ENCODE peak calls at places on chromosomes 13 and 19, in nine cellular contexts. J is cardiac muscle cell, S is fibroblast of the aortic adventitia, F is cardiac fibroblast, R is astrocyte of the spinal cord, Z is adrenal gland, V is vagina, A is ovary, O is heart right ventricle. M is an unnamed sample.

GRCh38 chr19:18274776-18275356 is 614 bp upstream of the IQCN start:
- DNase-seq in S (peak; percentile 91), Z (peak; percentile 90), V (no peak), J (peak; percentile 90), R (peak; percentile 91), F (peak; percentile 90), O (peak; percentile 88), A (peak; percentile 94), M (peak; percentile 88)

GRCh38 chr19:23402388-23402787 is 7.1 kb upstream of the ZNF91 start:
- DNase-seq in V (no peak), O (no peak), Z (no peak), F (no peak), A (no peak), J (no peak), S (no peak), R (no peak), M (no peak)

GRCh38 chr19:43739419-43739818 is 15.3 kb downstream of the SMG9 start:
- DNase-seq in S (no peak), O (no peak), A (no peak), F (no peak), R (no peak), J (no peak), Z (no peak), V (no peak), M (no peak)

GRCh38 chr19:49213791-49214190 is 56.2 kb downstream of the TRPM4 start:
- DNase-seq in S (no peak), J (no peak), F (no peak), V (no peak), A (no peak), R (no peak), Z (no peak), O (no peak), M (no peak)

GRCh38 chr13:30466841-30467252 is 1.1 kb upstream of the HMGB1 start:
- DNase-seq in Z (no peak), V (peak; percentile 74), A (no peak), F (no peak), O (no peak), S (no peak), R (peak; percentile 27), J (no peak), M (no peak)

GRCh38 chr19:35021596-35021995 is 8.7 kb upstream of the SCN1B start:
- DNase-seq in S (no peak), J (no peak), R (no peak), F (no peak), O (no peak), V (no peak), A (no peak), Z (no peak), M (no peak)

GRCh38 chr19:1411255-1412191 is 4.1 kb downstream of the DAZAP1 start:
- DNase-seq in Z (peak; percentile 67), V (no peak), A (no peak), S (peak; percentile 56), F (peak; percentile 78), R (peak; percentile 45), J (peak; percentile 31), O (peak; percentile 87), M (peak; percentile 78)

GRCh38 chr13:75836441-75836840 is 200.3 kb downstream of the LMO7 start:
- DNase-seq in R (no peak), Z (no peak), F (no peak), A (no peak), J (no peak), V (no peak), O (no peak), S (no peak), M (no peak)

GRCh38 chr13:61795580-61795979 is 379.9 kb upstream of the PCDH20 start:
- DNase-seq in A (no peak), O (no peak), Z (no peak), R (no peak), S (no peak), V (no peak), J (no peak), F (peak; percentile 2), M (no peak)

DNA sequence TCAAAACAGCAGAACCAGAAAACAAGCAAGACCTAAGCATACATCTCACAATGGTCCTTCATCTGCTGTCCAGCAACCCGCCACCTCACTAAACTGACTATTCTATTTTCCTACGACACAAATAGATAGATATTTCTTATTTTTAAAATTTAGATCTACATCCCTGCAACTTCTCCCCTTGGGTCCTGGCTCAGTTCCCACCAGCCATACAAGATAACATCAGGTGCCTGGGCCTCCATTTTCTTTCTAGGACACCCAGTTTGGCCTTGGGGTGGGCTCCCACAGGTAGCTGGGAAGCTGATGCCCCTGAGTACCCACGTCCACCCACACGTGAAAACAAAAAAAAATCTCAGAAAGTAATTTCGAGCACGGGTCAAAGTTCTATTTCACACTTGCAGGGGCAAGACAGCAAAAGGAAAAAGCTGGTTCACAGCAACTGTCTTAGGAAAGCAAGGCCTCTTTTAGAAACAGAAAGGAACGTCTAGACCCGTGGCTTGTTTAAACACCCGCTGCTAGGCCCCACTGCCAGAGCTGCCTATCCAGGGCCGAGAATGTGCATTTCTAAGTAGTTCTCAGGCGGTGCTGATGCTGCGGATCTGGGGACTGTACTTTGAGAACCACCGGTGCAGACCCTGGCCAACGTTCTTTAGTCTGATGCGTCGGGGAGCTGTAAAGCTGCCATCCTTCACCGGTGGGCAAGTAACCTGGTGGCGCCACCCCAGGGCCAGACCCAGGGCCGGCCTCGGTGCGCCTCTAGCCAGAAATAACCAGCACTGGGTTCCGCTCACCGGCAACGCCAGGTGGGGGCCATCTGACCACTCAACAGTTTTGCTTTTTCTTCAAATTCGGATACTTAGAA is 47.3 kb downstream of the TGDS start:
- DNase-seq in S (peak; percentile 58), Z (peak; percentile 46), J (peak; percentile 52), A (peak; percentile 73), R (peak; percentile 47), F (peak; percentile 51), O (peak; percentile 35), V (no peak), M (peak; percentile 25)
- TF ChIP-seq CTCF in S (no peak), Z (no peak), J (peak; percentile 16), A (no peak), R (no peak), F (peak; percentile 5), O (no peak), V (no peak), M (no peak)

GRCh38 chr19:10587839-10588150 is 683 bp upstream of the AP1M2 start:
- DNase-seq in Z (no peak), J (no peak), R (no peak), V (no peak), F (no peak), S (no peak), A (no peak), O (no peak), M (no peak)

GRCh38 chr19:10583021-10583776 is 3.9 kb downstream of the AP1M2 start:
- DNase-seq in V (no peak), A (no peak), O (no peak), F (no peak), S (no peak), R (no peak), J (no peak), Z (no peak), M (no peak)

GRCh38 chr19:10580979-10581631 is 6.0 kb downstream of the AP1M2 start:
- DNase-seq in J (peak; percentile 93), A (peak; percentile 89), R (peak; percentile 91), Z (peak; percentile 85), S (peak; percentile 95), F (peak; percentile 96), O (peak; percentile 88), V (no peak), M (peak; percentile 95)

GRCh38 chr19:10587022-10587838 is at the start of gene AP1M2:
- DNase-seq in A (no peak), F (no peak), R (no peak), J (no peak), O (no peak), V (no peak), Z (no peak), S (no peak), M (no peak)

GRCh38 chr19:10586396-10586795 is 716 bp downstream of the AP1M2 start:
- DNase-seq in O (no peak), J (no peak), R (no peak), S (no peak), F (no peak), A (no peak), V (no peak), Z (no peak), M (no peak)
- H3K4me3 ChIP-seq in O (no peak overlapping the region), J (no peak overlapping the region), R (no peak overlapping the region), S (no peak overlapping the region), F (no peak overlapping the region), A (no peak overlapping the region), V (peak overlapping the region; percentile 48), Z (no peak overlapping the region), M (no peak overlapping the region)

GRCh38 chr19:29945433-29945832 is 3.4 kb downstream of the URI1 start:
- DNase-seq in R (no peak), J (no peak), O (no peak), S (peak; percentile 10), Z (no peak), A (no peak), F (no peak), V (no peak), M (no peak)

GRCh38 chr19:29944415-29945012 is 2.5 kb downstream of the URI1 start:
- DNase-seq in J (no peak), V (no peak), Z (no peak), F (no peak), O (no peak), A (no peak), R (no peak), S (no peak), M (no peak)

GRCh38 chr19:29943615-29944014 is 1.6 kb downstream of the URI1 start:
- DNase-seq in A (no peak), F (no peak), J (no peak), O (no peak), R (no peak), V (no peak), Z (no peak), S (peak; percentile 16), M (peak; percentile 49)

GRCh38 chr19:29946645-29947044 is 4.6 kb downstream of the URI1 start:
- DNase-seq in V (no peak), S (no peak), F (no peak), J (no peak), R (no peak), Z (no peak), O (no peak), A (no peak), M (peak; percentile 4)

DNA sequence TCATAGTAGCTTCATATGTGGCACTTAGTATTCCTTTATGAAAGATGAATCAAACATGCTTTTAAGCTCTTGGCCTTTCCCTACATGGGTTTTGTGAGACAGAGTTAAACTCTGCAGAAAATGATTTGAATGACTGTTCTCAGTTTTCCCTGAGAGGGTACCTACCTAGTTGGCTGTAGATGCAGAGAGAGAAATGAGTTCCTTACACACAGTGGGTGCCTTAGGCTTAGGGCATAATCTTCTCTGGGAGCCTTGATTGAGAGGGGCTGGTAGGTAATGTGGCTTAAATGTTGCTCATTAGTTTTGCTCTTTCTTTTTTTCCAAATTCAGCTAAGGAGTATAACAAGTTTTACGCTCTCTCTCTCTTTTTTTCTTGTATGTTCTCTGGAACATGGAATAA is 3.0 kb downstream of the URI1 start:
- DNase-seq in A (no peak), V (no peak), R (no peak), F (no peak), J (no peak), O (no peak), Z (no peak), S (no peak), M (no peak)
- TF ChIP-seq CTCF in A (no peak), V (no peak), R (no peak), F (no peak), J (no peak), O (no peak), Z (no peak), S (no peak), M (no peak)

DNA sequence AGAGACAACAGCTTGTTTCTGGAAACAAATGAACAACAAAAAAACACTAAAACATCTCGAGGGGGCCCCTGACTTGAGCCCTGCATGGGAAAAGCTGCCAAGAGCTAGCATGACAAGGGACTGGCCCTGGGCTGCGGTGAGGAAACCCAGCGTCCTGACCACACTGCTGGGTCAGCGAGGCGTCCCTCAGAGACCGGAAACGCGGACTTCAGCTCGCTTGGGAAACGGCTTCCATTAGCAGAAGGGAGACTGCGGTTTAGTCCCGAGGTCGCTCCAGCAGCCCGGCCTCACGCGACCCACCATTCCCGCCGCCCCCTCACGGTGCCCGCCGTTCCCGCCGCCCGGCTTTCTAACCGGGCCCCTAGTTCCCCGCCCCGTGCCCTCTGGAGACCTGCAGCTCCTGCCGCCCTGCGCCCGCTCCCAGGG is 630 bp downstream of the CCDC122 start:
- DNase-seq in V (peak; percentile 91), J (peak; percentile 81), S (peak; percentile 64), A (peak; percentile 67), R (peak; percentile 67), Z (peak; percentile 74), F (peak; percentile 82), O (peak; percentile 70), M (peak; percentile 83)
- H3K4me3 ChIP-seq in V (peak overlapping the region; percentile 86), J (peak overlapping the region; percentile 59), S (peak overlapping the region; percentile 79), A (peak overlapping the region; percentile 70), R (peak overlapping the region; percentile 68), Z (peak overlapping the region; percentile 57), F (peak overlapping the region; percentile 84), O (peak overlapping the region; percentile 91), M (peak overlapping the region; percentile 77)